ENCODE peak calls at places on chromosomes 16 and 17, in five cellular contexts. Z is A549, W is RWPE1, V is colonic mucosa, Y is upper lobe of right lung. C is an unnamed sample.

GRCh38 chr16:85369741-85370528 is 243.2 kb upstream of the GSE1 start:
- DNase-seq in Z (peak; percentile 79), Y (peak; percentile 82), W (peak; percentile 61), V (peak; percentile 82), C (peak; percentile 53)

GRCh38 chr17:2212328-2212981 is 91.1 kb downstream of the SMG6 start:
- DNase-seq in Z (no peak), V (no peak), Y (no peak), W (no peak), C (no peak)

GRCh38 chr16:67246081-67246944 is 968 bp downstream of the FHOD1 start:
- DNase-seq in W (peak; percentile 82), Z (peak; percentile 56), V (peak; percentile 96), Y (peak; percentile 97), C (peak; percentile 92)

GRCh38 chr16:30745082-30745481 is 3.1 kb upstream of the PHKG2 start:
- DNase-seq in Y (no peak), W (no peak), Z (no peak), V (peak; percentile 59), C (no peak)

GRCh38 chr17:45971698-45972141 is 27.3 kb upstream of the STH start:
- DNase-seq in W (no peak), V (no peak), Z (no peak), Y (no peak), C (no peak)

GRCh38 chr16:20075243-20075642 is 1.6 kb upstream of the GPR139 start:
- DNase-seq in W (no peak), V (no peak), Y (no peak), Z (no peak), C (no peak)

GRCh38 chr16:68446941-68447675 is 1.2 kb downstream of the SMPD3 start:
- DNase-seq in V (no peak), W (no peak), Z (no peak), Y (no peak), C (no peak)

GRCh38 chr17:68456529-68457167 is 648 bp downstream of the WIPI1 start:
- DNase-seq in Z (peak; percentile 62), V (peak; percentile 85), W (peak; percentile 64), Y (peak; percentile 84), C (peak; percentile 82)

GRCh38 chr17:11273596-11273995 is 32.6 kb downstream of the SHISA6 start:
- DNase-seq in Z (no peak), Y (no peak), W (no peak), V (no peak), C (no peak)

GRCh38 chr17:3534881-3535252 is 22.7 kb downstream of the TRPV3 start:
- DNase-seq in Z (peak; percentile 54), V (peak; percentile 41), Y (no peak), W (no peak), C (no peak)

GRCh38 chr16:53480394-53480793 is 22.6 kb downstream of the AKTIP start:
- DNase-seq in Y (no peak), V (no peak), Z (no peak), W (no peak), C (no peak)

GRCh38 chr16:3175157-3176153 is 12.5 kb upstream of the OR1F1 start:
- DNase-seq in Y (no peak), W (no peak), Z (peak; percentile 71), V (no peak), C (no peak)

GRCh38 chr17:228223-228615 is 46.8 kb upstream of the DOC2B start:
- DNase-seq in Y (peak; percentile 46), W (no peak), V (no peak), Z (no peak), C (no peak)
- H3K27ac ChIP-seq in Y (no peak overlapping the region), W (no peak overlapping the region), V (no peak overlapping the region), Z (no peak overlapping the region), C (no peak overlapping the region)

GRCh38 chr16:629289-630023 is 1.3 kb upstream of the WFIKKN1 start:
- DNase-seq in Y (peak; percentile 65), Z (no peak), V (peak; percentile 18), W (no peak), C (peak; percentile 50)

GRCh38 chr16:631808-632358 is 1.1 kb downstream of the WFIKKN1 start:
- DNase-seq in W (no peak), Y (no peak), Z (no peak), V (no peak), C (no peak)

GRCh38 chr16:628321-629061 is 2.3 kb upstream of the WFIKKN1 start:
- DNase-seq in W (no peak), V (no peak), Z (no peak), Y (no peak), C (no peak)

GRCh38 chr16:630815-631405 is at the start of gene WFIKKN1:
- DNase-seq in Z (no peak), V (peak; percentile 67), Y (peak; percentile 87), W (no peak), C (no peak)

GRCh38 chr16:630024-630814 is 566 bp upstream of the WFIKKN1 start:
- DNase-seq in V (no peak), Y (peak; percentile 66), Z (no peak), W (no peak), C (no peak)
- H3K27ac ChIP-seq in V (no peak overlapping the region), Y (peak overlapping the region; percentile 65), Z (no peak overlapping the region), W (peak overlapping the region; percentile 97), C (no peak overlapping the region)

GRCh38 chr17:42248351-42249179 is 27.6 kb downstream of the STAT5B start:
- DNase-seq in Y (no peak), V (peak; percentile 68), Z (no peak), W (no peak), C (peak; percentile 82)
- H3K27ac ChIP-seq in Y (peak overlapping the region; percentile 95), V (peak overlapping the region; percentile 75), Z (no peak overlapping the region), W (no peak overlapping the region), C (peak overlapping the region; percentile 49)

DNA sequence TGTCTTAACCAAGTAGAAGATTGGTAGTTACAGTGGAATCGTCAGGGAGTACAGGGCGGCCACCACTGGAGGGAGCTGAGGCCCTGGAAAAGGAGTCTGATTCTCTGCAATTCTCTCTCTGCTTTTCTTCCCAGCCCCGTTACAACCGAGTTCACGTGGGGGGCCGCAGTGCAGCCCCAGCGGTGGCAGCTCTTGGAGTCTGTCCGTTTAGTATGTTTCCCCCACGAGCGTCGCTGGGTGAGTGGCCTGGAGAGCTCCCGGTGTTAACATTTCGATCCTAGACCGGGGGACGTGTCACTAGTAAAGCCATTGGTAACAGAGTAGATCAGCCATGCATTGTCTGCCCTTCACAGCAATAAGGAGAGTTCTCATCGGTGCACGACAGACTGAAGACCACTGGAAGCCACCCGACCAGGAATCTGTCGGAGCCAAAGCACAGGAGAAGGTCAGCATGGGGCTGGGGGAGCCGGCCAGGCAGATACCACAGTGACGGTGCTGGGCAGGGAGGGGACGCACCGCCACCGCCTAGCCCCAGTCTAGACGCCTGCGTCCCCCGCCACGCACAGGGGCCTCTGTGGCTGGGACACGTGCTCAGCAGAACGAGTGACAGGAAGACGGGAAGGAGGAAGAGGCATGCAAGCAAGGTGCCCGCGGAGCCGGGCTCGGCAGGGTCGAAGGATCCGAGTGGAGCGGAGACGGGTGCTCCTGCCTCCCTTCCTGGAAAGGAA is 15.7 kb downstream of the SLC16A3 start:
- DNase-seq in W (no peak), Z (no peak), Y (no peak), V (no peak), C (no peak)
- H3K27ac ChIP-seq in W (peak overlapping the region; percentile 99), Z (no peak overlapping the region), Y (no peak overlapping the region), V (no peak overlapping the region), C (no peak overlapping the region)